ENCODE peak calls at places on chromosomes 11 and 22, in seven cellular contexts. R, X, C, N, O, K and T are unnamed samples. For H3K9me3, the result is how much of the 10 kb centered on the place peaks cover.

GRCh38 chr22:42268852-42269406 is 1.5 kb downstream of the TCF20 start:
- DNase-seq in R (no peak), N (no peak), C (no peak), X (no peak), K (no peak), O (no peak), T (no peak)

GRCh38 chr11:45664376-45665205 is 831 bp downstream of the CHST1 start:
- DNase-seq in C (no peak), N (no peak), R (no peak), X (no peak), K (no peak), O (no peak), T (no peak)

GRCh38 chr11:65662802-65663633 is at the start of gene RELA:
- DNase-seq in X (peak), N (peak), O (peak), K (peak), C (peak), R (peak), T (peak)

GRCh38 chr11:2593393-2593950 is 106.3 kb downstream of the KCNQ1OT1 start:
- DNase-seq in X (no peak), K (no peak), R (no peak), O (no peak), N (no peak), C (no peak), T (no peak)

GRCh38 chr22:45376703-45377102 is 36.7 kb downstream of the SMC1B start:
- DNase-seq in X (no peak), O (no peak), R (peak), K (peak), C (no peak), N (no peak), T (no peak)

GRCh38 chr11:64052436-64052835 is 16.7 kb downstream of the FLRT1 start:
- DNase-seq in C (no peak), N (no peak), O (no peak), R (no peak), X (no peak), K (no peak), T (no peak)

GRCh38 chr11:20874358-20874757 is 205.0 kb downstream of the NELL1 start:
- DNase-seq in N (no peak), O (no peak), K (no peak), C (no peak), X (no peak), R (no peak), T (no peak)

GRCh38 chr11:46127150-46127638 is 5.9 kb upstream of the PHF21A start:
- DNase-seq in C (peak), K (peak), X (peak), O (peak), N (peak), R (no peak), T (no peak)

GRCh38 chr11:90148900-90149299 is 14.4 kb downstream of the NAALAD2 start:
- DNase-seq in N (no peak), C (no peak), X (no peak), K (no peak), O (no peak), R (no peak), T (no peak)

GRCh38 chr22:46293591-46294260 is 2.9 kb upstream of the GTSE1 start:
- DNase-seq in R (no peak), C (no peak), O (peak), N (peak), X (peak), K (peak), T (no peak)

GRCh38 chr11:78742430-78742829 is 167.8 kb upstream of the NARS2 start:
- DNase-seq in C (peak), O (peak), X (peak), N (no peak), K (peak), R (no peak), T (peak)

GRCh38 chr11:47204633-47204989 is 10.2 kb upstream of the DDB2 start:
- DNase-seq in C (no peak), K (no peak), R (no peak), X (no peak), N (no peak), O (peak), T (no peak)

GRCh38 chr11:72599325-72600117 is 74.7 kb downstream of the PDE2A start:
- DNase-seq in N (no peak), R (no peak), X (no peak), C (no peak), K (no peak), O (no peak), T (no peak)

GRCh38 chr11:12213920-12214319 is 103.5 kb downstream of the MICAL2 start:
- DNase-seq in O (peak), K (no peak), X (no peak), N (no peak), C (no peak), R (no peak), T (no peak)

GRCh38 chr11:2798951-2799761 is 86.4 kb downstream of the CDKN1C start:
- DNase-seq in O (peak), K (peak), C (peak), R (no peak), N (peak), X (no peak), T (no peak)

GRCh38 chr11:126900349-126900748 is 100.2 kb downstream of the KIRREL3 start:
- DNase-seq in O (no peak), C (no peak), N (no peak), K (no peak), X (no peak), R (no peak), T (no peak)

GRCh38 chr11:45280449-45280848 is 5.7 kb downstream of the SYT13 start:
- DNase-seq in N (no peak), O (peak), C (no peak), X (no peak), K (no peak), R (no peak), T (no peak)

GRCh38 chr11:73203790-73204189 is 14.3 kb upstream of the P2RY2 start:
- DNase-seq in C (no peak), O (no peak), K (peak), X (no peak), N (no peak), R (no peak), T (peak)

GRCh38 chr22:27621671-27622070 is 179.9 kb downstream of the MN1 start:
- DNase-seq in R (no peak), N (no peak), X (no peak), O (no peak), K (no peak), C (no peak), T (no peak)

DNA sequence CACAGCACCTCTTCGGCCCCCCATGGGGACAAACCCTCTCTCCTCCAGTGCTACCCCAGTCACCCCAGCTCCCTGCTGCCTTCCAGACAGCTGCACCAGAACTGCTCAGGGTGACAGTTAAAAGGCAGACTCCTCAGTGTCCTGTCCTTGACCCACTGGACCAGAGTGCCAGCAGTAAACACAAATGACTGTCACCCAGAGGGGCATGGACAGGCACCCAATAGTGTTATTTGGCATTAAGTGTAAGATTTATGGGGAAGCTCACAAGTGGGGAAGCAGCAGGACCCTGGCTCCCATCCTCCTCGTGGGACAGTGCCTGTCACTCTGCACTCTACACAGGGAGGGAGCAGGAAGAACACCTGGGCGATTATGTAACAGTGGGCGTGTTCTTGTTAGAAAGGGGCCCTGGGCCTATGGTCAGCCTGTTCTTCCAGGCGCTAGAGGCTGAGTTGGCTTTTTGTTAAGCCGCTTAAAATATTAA is 5.0 kb downstream of the RPS19BP1 start:
- DNase-seq in R (no peak), C (no peak), O (peak), N (no peak), K (peak), X (no peak), T (no peak)
- TF ChIP-seq POLR2A in R (no peak), C (no peak), O (no peak), N (no peak), K (peak), X (no peak), T (no peak)

GRCh38 chr11:132444891-132445290 is 1074.5 kb downstream of the NTM start:
- DNase-seq in O (no peak), C (no peak), X (no peak), K (no peak), R (no peak), N (no peak), T (no peak)

GRCh38 chr11:132448334-132448995 is 1078.0 kb downstream of the NTM start:
- DNase-seq in R (no peak), X (no peak), K (no peak), N (no peak), O (no peak), C (no peak), T (no peak)

GRCh38 chr11:132450631-132451030 is 1080.2 kb downstream of the NTM start:
- DNase-seq in X (no peak), C (no peak), O (no peak), N (no peak), K (no peak), R (no peak), T (no peak)

DNA sequence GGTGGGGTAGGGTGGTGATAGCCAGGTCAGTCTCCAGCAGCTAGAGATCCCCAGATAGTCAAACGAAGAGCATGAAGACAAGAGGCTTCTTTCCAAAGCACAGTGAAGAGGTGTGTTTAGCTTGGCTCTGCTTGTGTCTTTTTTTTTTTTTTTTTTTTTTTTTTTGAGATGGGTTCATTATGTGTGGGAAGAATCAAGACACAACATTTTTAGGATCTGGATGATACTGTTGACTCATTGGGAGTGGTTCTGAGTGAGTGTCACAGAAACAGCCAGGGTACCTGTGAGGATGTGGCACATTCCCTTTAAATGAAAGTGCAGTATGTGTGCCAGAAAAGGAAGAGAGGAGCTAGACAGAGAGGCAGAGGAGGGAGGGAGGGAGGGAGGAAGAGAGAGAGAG is 1075.6 kb downstream of the NTM start:
- DNase-seq in O (no peak), N (no peak), R (no peak), K (no peak), X (no peak), C (no peak), T (no peak)
- H3K9me3 ChIP-seq in O (under half), N (under half), R (under half), K (under half), X (under half), C (under half), T (under half)

DNA sequence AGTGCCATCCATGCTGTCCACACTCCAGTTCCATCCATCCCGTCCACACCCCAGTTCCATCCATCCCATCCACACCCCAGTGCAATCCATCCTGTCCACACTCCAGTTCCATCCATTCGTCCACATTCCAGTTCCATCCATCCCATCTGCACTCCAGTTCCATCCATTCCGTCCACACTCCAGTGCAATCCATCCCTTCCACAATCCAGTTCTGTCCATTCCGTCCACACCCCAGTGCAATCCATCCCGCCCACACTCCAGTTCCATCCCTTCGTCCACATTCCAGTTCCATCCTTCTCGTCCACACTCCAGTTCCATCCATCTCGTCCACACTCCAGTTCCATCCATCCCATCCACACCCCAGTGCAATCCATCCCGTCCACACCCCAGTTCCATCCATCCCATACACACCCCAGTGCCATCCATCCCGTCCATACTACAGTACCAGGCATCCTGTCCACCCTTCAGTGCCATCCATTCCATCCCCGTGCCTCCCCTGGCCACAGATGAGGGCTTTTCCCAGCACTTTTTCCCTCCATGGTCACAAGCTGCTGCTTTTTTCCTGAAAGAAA is 704.0 kb downstream of the BRD1 start:
- DNase-seq in C (no peak), K (no peak), N (no peak), X (no peak), R (no peak), O (no peak), T (no peak)
- TF ChIP-seq POLR2A in C (no peak), K (no peak), N (no peak), X (no peak), R (no peak), O (no peak), T (no peak)

DNA sequence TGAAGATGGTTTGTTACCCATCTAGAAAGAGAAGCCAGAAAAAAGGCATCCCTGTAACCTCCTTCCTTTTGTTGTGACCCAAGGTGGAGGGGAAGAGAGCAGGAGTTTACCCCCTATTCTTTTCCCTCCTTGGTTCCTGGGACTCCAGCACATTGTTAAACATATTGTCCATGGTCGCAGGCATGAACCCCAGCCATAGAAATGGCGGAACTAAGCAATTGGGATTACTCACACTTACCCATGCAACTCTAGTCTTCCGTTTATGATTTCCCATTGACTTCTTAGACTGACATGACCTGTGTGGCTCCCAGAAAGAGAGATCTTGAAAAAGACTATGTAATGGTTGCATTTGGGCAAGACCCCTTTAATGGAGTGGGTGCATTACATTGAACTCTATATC is 45.4 kb downstream of the OR4C46 start:
- DNase-seq in K (no peak), C (no peak), N (no peak), X (no peak), O (no peak), R (no peak), T (no peak)
- H3K9me3 ChIP-seq in K (under half), C (under half), N (under half), X (under half), O (under half), R (under half), T (under half)

GRCh38 chr22:22124374-22124773 is 120.2 kb upstream of the VPREB1 start:
- DNase-seq in O (no peak), X (no peak), K (no peak), N (no peak), C (no peak), R (no peak), T (no peak)
- TF ChIP-seq POLR2A in O (no peak), X (no peak), K (no peak), N (no peak), C (no peak), R (no peak), T (no peak)

DNA sequence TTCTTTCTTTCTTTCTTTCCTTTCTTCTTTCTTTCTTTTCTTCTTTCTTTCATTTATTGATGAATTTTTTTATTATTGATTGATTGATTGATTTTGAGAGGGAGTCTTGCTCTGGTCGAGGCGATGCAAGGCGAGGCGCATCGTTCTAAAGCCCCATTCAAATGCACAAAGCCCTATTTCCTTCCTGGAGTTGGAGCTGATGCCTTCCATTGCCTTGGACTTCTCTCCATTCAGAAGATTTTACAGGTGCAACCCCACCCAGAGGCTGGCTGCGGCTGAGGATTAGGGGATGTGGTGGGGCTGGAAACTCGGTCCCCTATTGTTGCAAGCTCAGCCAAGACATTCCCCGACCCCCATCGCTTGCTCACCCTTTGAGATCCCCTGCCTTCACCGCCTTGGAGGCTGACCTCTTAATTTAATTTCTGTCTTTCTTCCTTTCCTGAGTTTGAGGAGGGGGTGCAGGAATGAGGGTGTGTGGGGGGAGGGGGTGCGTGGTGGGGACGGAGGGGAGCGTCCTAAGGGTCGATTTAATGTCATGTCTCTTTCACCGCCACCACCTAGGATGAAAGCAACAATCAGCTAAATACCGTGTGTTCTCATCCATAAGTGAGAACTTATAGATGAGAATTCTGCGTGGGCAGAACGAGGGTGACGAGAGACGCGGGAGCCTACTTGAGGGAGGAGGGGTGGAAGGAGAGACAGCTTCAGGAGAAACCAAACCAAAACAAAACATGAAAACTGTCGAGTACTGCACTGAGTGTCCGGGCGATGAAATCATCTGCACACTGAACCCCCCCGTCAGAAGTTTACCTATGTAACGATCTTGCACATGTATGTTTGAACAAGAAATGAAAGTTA is 3913.9 kb upstream of the OR11H1 start:
- DNase-seq in R (no peak), C (no peak), X (no peak), K (no peak), N (peak), O (no peak), T (no peak)
- H3K9me3 ChIP-seq in R (under half), C (under half), X (under half), K (under half), N (under half), O (under half), T (half or more)

GRCh38 chr11:71446942-71447688 is 1.1 kb downstream of the DHCR7 start:
- DNase-seq in O (peak), C (no peak), K (peak), R (no peak), N (no peak), X (no peak), T (peak)
- TF ChIP-seq POLR2A in O (no peak), C (peak), K (no peak), R (no peak), N (no peak), X (no peak), T (no peak)

GRCh38 chr11:97968071-97968470 is 1052.7 kb upstream of the CNTN5 start:
- DNase-seq in K (no peak), R (no peak), C (no peak), N (no peak), X (no peak), O (no peak), T (no peak)

GRCh38 chr11:97966901-97967300 is 1053.8 kb upstream of the CNTN5 start:
- DNase-seq in N (no peak), X (no peak), C (no peak), R (no peak), O (no peak), K (no peak), T (no peak)

GRCh38 chr11:97964332-97965004 is 1056.3 kb upstream of the CNTN5 start:
- DNase-seq in R (no peak), X (no peak), K (no peak), O (no peak), N (no peak), C (no peak), T (no peak)

GRCh38 chr11:97963528-97964331 is 1057.0 kb upstream of the CNTN5 start:
- DNase-seq in X (no peak), O (peak), N (no peak), K (no peak), C (no peak), R (no peak), T (no peak)

GRCh38 chr11:97965849-97966646 is 1054.7 kb upstream of the CNTN5 start:
- DNase-seq in O (peak), C (no peak), X (no peak), K (no peak), N (no peak), R (no peak), T (no peak)
- H3K9me3 ChIP-seq in O (under half), C (under half), X (under half), K (under half), N (under half), R (under half), T (under half)

GRCh38 chr11:7423946-7424345 is 61.4 kb upstream of the OLFML1 start:
- DNase-seq in N (no peak), K (no peak), X (no peak), O (no peak), R (no peak), C (no peak), T (no peak)
- TF ChIP-seq POLR2A in N (no peak), K (no peak), X (no peak), O (no peak), R (no peak), C (no peak), T (no peak)

DNA sequence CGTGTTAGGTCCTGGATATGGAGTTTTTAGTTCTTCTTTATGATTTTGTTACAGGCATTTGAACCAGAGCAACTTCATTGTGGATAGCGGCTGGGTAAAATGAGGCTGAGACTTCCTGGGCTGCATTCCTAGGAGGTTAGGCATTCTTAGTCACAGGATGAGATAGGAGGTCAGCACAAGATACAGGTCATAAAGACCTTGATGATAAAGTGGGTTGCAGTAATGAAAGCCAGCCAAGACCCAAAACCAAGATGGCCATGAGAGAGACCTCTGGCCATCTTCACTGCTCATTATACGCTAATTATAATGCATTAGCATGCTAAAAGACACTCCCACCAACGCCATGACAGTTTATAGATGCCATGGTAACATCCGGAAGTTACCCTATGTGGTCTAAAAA is 23.4 kb upstream of the CLMP start:
- DNase-seq in K (no peak), X (no peak), R (no peak), C (no peak), N (no peak), O (peak), T (no peak)
- H3K9me3 ChIP-seq in K (under half), X (under half), R (under half), C (under half), N (under half), O (under half), T (under half)